ENCODE peak calls at places on chromosomes 5 and 9, in seven cellular contexts. Q, M, Z, L, U, I and H are unnamed samples.

GRCh38 chr9:14080940-14081621 is 232.9 kb downstream of the NFIB start:
- DNase-seq in Q (no peak), M (no peak), Z (no peak), L (no peak), U (no peak), I (no peak), H (peak)

GRCh38 chr5:11941566-11941965 is 37.3 kb upstream of the CTNND2 start:
- DNase-seq in Q (no peak), M (no peak), Z (no peak), L (no peak), U (no peak), I (no peak), H (no peak)

GRCh38 chr9:650362-650761 is 191.1 kb upstream of the DMRT1 start:
- DNase-seq in Q (no peak), M (no peak), Z (no peak), L (no peak), U (no peak), I (peak), H (peak)

GRCh38 chr5:133957591-133957990 is 10.8 kb downstream of the C5orf15 start:
- DNase-seq in Q (no peak), M (no peak), Z (no peak), L (no peak), U (no peak), I (no peak), H (no peak)

GRCh38 chr5:180470966-180471582 is 23.1 kb upstream of the CNOT6 start:
- DNase-seq in Q (peak), M (peak), Z (peak), L (peak), U (no peak), I (peak), H (peak)

GRCh38 chr9:138010274-138010800 is 132.8 kb downstream of the CACNA1B start:
- DNase-seq in Q (no peak), M (no peak), Z (no peak), L (peak), U (peak), I (no peak), H (no peak)

GRCh38 chr5:146731909-146732659 is 146.5 kb downstream of the PPP2R2B start:
- DNase-seq in Q (peak), M (no peak), Z (no peak), L (no peak), U (no peak), I (peak), H (no peak)

GRCh38 chr5:149345892-149346222 is 558 bp downstream of the GRPEL2 start:
- DNase-seq in Q (no peak), M (no peak), Z (no peak), L (no peak), U (no peak), I (peak), H (no peak)